ENCODE peak calls at places on chromosomes 11 and 22, in five cellular contexts. W, T, R, P and L are unnamed samples.

GRCh38 chr11:2806351-2807058 is 79.1 kb downstream of the CDKN1C start:
- DNase-seq in R (no peak), P (peak), W (no peak), T (no peak), L (no peak)

GRCh38 chr11:118277312-118277711 is 13.2 kb upstream of the MPZL2 start:
- DNase-seq in P (no peak), W (peak), T (peak), R (no peak), L (no peak)

GRCh38 chr22:24540470-24540869 is 14.5 kb downstream of the GUCD1 start:
- DNase-seq in W (no peak), R (no peak), P (no peak), T (no peak), L (no peak)

GRCh38 chr11:48101044-48101733 is 115.4 kb upstream of the OR4B1 start:
- DNase-seq in R (no peak), T (no peak), W (no peak), P (no peak), L (no peak)

GRCh38 chr11:83694191-83694905 is 408.2 kb upstream of the CCDC90B start:
- DNase-seq in W (no peak), P (no peak), T (no peak), R (no peak), L (no peak)

GRCh38 chr11:75214843-75215242 is 25.7 kb upstream of the TPBGL start:
- DNase-seq in P (no peak), R (no peak), W (no peak), T (no peak), L (no peak)

GRCh38 chr11:114163830-114164401 is 104.4 kb downstream of the ZBTB16 start:
- DNase-seq in W (no peak), R (no peak), P (peak), T (no peak), L (no peak)

GRCh38 chr11:1757861-1758610 is 5.7 kb downstream of the CTSD start:
- DNase-seq in R (peak), T (no peak), W (no peak), P (no peak), L (no peak)

GRCh38 chr11:71454470-71455113 is 1.6 kb downstream of the NADSYN1 start:
- DNase-seq in P (no peak), T (no peak), W (no peak), R (peak), L (no peak)

GRCh38 chr11:112302226-112302868 is 41.7 kb upstream of the PLET1 start:
- DNase-seq in R (no peak), T (no peak), P (no peak), W (no peak), L (no peak)

GRCh38 chr22:38403806-38404205 is 51.2 kb downstream of the KCNJ4 start:
- DNase-seq in R (no peak), W (no peak), T (no peak), P (no peak), L (no peak)

GRCh38 chr22:50252081-50253045 is 1.3 kb upstream of the HDAC10 start:
- DNase-seq in R (peak), W (no peak), P (peak), T (peak), L (peak)

GRCh38 chr11:2265396-2265795 is 5.0 kb downstream of the ASCL2 start:
- DNase-seq in R (no peak), P (no peak), W (peak), T (no peak), L (peak)

GRCh38 chr11:78295991-78296930 is 107.5 kb downstream of the USP35 start:
- DNase-seq in P (no peak), R (no peak), W (no peak), T (no peak), L (no peak)

GRCh38 chr22:23137905-23138520 is 3.8 kb downstream of the RSPH14 start:
- DNase-seq in P (no peak), R (peak), T (peak), W (peak), L (peak)

GRCh38 chr11:85941380-85941973 is 86.3 kb downstream of the CCDC83 start:
- DNase-seq in R (no peak), W (peak), P (no peak), T (no peak), L (peak)

GRCh38 chr22:44026630-44027511 is 2.8 kb downstream of the PARVB start:
- DNase-seq in W (peak), P (peak), R (peak), T (peak), L (peak)

GRCh38 chr11:43518407-43519165 is 159.9 kb downstream of the TTC17 start:
- DNase-seq in P (no peak), W (no peak), T (no peak), R (no peak), L (no peak)

GRCh38 chr11:106950067-106950491 is 68.2 kb downstream of the GUCY1A2 start:
- DNase-seq in R (no peak), T (no peak), W (no peak), P (no peak), L (no peak)

GRCh38 chr22:46136539-46137217 is 13.6 kb upstream of the PPARA start:
- DNase-seq in R (no peak), W (no peak), T (no peak), P (no peak), L (no peak)

GRCh38 chr11:67384851-67385366 is 6.9 kb upstream of the RAD9A start:
- DNase-seq in R (no peak), P (no peak), W (no peak), T (no peak), L (no peak)

GRCh38 chr22:29450222-29450621 is 11.8 kb downstream of the RFPL1 start:
- DNase-seq in P (no peak), T (no peak), W (no peak), R (no peak), L (no peak)

GRCh38 chr11:111428113-111428876 is 49.2 kb upstream of the POU2AF1 start:
- DNase-seq in T (no peak), R (no peak), W (no peak), P (no peak), L (no peak)

GRCh38 chr11:36333897-36334296 is 37.8 kb downstream of the PRR5L start:
- DNase-seq in P (no peak), W (no peak), T (no peak), R (no peak), L (no peak)

GRCh38 chr11:114134870-114135269 is 75.4 kb downstream of the ZBTB16 start:
- DNase-seq in T (no peak), W (no peak), P (no peak), R (no peak), L (no peak)

GRCh38 chr11:75347781-75348613 is 3.5 kb downstream of the ARRB1 start:
- DNase-seq in P (no peak), R (no peak), T (no peak), W (no peak), L (no peak)

GRCh38 chr11:73201249-73201648 is 16.8 kb upstream of the P2RY2 start:
- DNase-seq in W (no peak), R (no peak), T (no peak), P (no peak), L (no peak)

GRCh38 chr11:119107538-119108150 is 500 bp downstream of the C2CD2L start:
- DNase-seq in R (no peak), W (no peak), T (no peak), P (no peak), L (no peak)

GRCh38 chr11:17528181-17528691 is 16.0 kb downstream of the USH1C start:
- DNase-seq in T (peak), R (peak), W (peak), P (peak), L (peak)

GRCh38 chr22:24592846-24593809 is at the start of gene LRRC75B:
- DNase-seq in R (no peak), P (peak), T (peak), W (peak), L (peak)

GRCh38 chr11:65182258-65183170 is 786 bp downstream of the CAPN1 start:
- DNase-seq in W (no peak), T (no peak), R (no peak), P (peak), L (no peak)

GRCh38 chr11:113272281-113272680 is 42.1 kb upstream of the TTC12 start:
- DNase-seq in W (no peak), P (no peak), R (no peak), T (no peak), L (no peak)

GRCh38 chr11:12137938-12138731 is 27.7 kb downstream of the MICAL2 start:
- DNase-seq in P (no peak), R (no peak), T (no peak), W (no peak), L (no peak)

GRCh38 chr22:23915230-23915754 is 21.1 kb downstream of the MIF start:
- DNase-seq in W (no peak), P (no peak), T (no peak), R (no peak), L (no peak)

GRCh38 chr22:39215430-39216142 is 29.2 kb downstream of the PDGFB start:
- DNase-seq in T (no peak), R (peak), W (no peak), P (no peak), L (no peak)

GRCh38 chr11:60835472-60835871 is 6.4 kb upstream of the CCDC86 start:
- DNase-seq in W (no peak), R (no peak), P (no peak), T (no peak), L (no peak)

GRCh38 chr22:43312608-43313007 is 30.6 kb downstream of the SCUBE1 start:
- DNase-seq in T (no peak), W (no peak), P (no peak), R (no peak), L (no peak)

GRCh38 chr11:108466405-108466804 is 924 bp downstream of the C11orf65 start:
- DNase-seq in R (no peak), P (no peak), W (no peak), T (no peak), L (no peak)